ENCODE peak calls at places on chromosomes 12 and 14, in nine cellular contexts. U is PC-3, Q is fibroblast of lung, F is mammary epithelial cell, J is suprapubic skin, Y is AG09309, R is left ventricle myocardium inferior, I is NB4, B is astrocyte. O is an unnamed sample.

GRCh38 chr12:66319266-66319954 is 17.1 kb downstream of the HELB start:
- DNase-seq in U (no peak), Q (no peak), F (no peak), J (no peak), Y (no peak), R (no peak), I (peak; percentile 51), B (no peak), O (no peak)

GRCh38 chr14:96811985-96812667 is 14.9 kb downstream of the VRK1 start:
- DNase-seq in U (no peak), Q (no peak), F (no peak), J (no peak), Y (no peak), R (no peak), I (no peak), B (no peak), O (no peak)

GRCh38 chr12:24198936-24199644 is 249.6 kb upstream of the SOX5 start:
- DNase-seq in U (no peak), Q (peak; percentile 85), F (no peak), J (no peak), Y (no peak), R (no peak), I (no peak), B (peak; percentile 81), O (no peak)

GRCh38 chr12:111406474-111407370 is 999 bp downstream of the SH2B3 start:
- DNase-seq in U (no peak), Q (no peak), F (no peak), J (no peak), Y (no peak), R (peak; percentile 53), I (peak; percentile 90), B (no peak), O (no peak)

GRCh38 chr12:57092529-57092862 is 3.6 kb downstream of the NAB2 start:
- DNase-seq in U (no peak), Q (no peak), F (no peak), J (no peak), Y (no peak), R (no peak), I (no peak), B (no peak), O (no peak)

GRCh38 chr12:49903700-49904423 is at the start of gene FAIM2:
- DNase-seq in U (no peak), Q (peak; percentile 56), F (no peak), J (no peak), Y (peak; percentile 40), R (peak; percentile 71), I (no peak), B (peak; percentile 39), O (peak; percentile 86)

GRCh38 chr12:130437555-130438242 is 100.0 kb downstream of the PIWIL1 start:
- DNase-seq in U (no peak), Q (no peak), F (no peak), J (peak; percentile 24), Y (no peak), R (no peak), I (no peak), B (no peak), O (no peak)

GRCh38 chr14:103194256-103195045 is 71.2 kb downstream of the TNFAIP2 start:
- DNase-seq in U (peak; percentile 61), Q (peak; percentile 67), F (peak; percentile 48), J (peak; percentile 35), Y (peak; percentile 58), R (no peak), I (peak; percentile 62), B (peak; percentile 63), O (peak; percentile 79)

GRCh38 chr14:102945346-102946130 is 23.1 kb downstream of the AMN start:
- DNase-seq in U (no peak), Q (peak; percentile 64), F (no peak), J (peak; percentile 34), Y (no peak), R (no peak), I (no peak), B (peak; percentile 45), O (no peak)

GRCh38 chr12:74254784-74255183 is 282.9 kb upstream of the ATXN7L3B start:
- DNase-seq in U (no peak), Q (no peak), F (no peak), J (no peak), Y (no peak), R (no peak), I (no peak), B (no peak), O (no peak)

GRCh38 chr14:20631023-20631820 is 10.3 kb downstream of the OR6S1 start:
- DNase-seq in U (peak; percentile 86), Q (peak; percentile 53), F (peak; percentile 49), J (no peak), Y (no peak), R (no peak), I (peak; percentile 68), B (no peak), O (peak; percentile 74)

GRCh38 chr14:92651793-92652382 is 96.5 kb downstream of the LGMN start:
- DNase-seq in U (no peak), Q (no peak), F (no peak), J (no peak), Y (no peak), R (peak; percentile 64), I (peak; percentile 76), B (no peak), O (no peak)

GRCh38 chr12:68967036-68967435 is 34.1 kb upstream of the CPM start:
- DNase-seq in U (no peak), Q (no peak), F (no peak), J (no peak), Y (no peak), R (no peak), I (no peak), B (no peak), O (no peak)

DNA sequence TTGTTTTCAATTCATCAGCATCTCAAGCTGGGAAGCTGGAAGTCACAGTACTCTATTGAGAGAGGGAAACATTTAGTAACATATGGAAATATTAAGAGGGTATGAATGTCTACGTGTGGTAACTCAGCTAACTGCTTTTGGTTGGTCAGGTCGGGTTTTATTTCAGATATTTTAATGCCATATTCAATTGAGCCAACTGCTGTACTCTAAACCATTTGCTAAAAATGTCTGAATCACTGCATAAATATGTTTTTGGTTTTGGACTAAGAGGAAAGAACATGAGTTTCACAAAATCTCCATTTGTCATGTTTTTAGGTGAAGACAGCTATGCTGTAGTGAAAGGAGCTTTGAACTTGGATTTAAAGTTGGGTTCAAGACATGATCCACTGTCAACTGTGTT is 18.9 kb upstream of the PPFIBP1 start:
- DNase-seq in U (no peak), Q (peak; percentile 85), F (no peak), J (no peak), Y (no peak), R (no peak), I (no peak), B (peak; percentile 79), O (peak; percentile 62)
- H3K4me3 ChIP-seq in U (no peak overlapping the region), Q (no peak overlapping the region), F (no peak overlapping the region), J (no peak overlapping the region), Y (no peak overlapping the region), R (no peak overlapping the region), I (no peak overlapping the region), B (no peak overlapping the region), O (no peak overlapping the region)

DNA sequence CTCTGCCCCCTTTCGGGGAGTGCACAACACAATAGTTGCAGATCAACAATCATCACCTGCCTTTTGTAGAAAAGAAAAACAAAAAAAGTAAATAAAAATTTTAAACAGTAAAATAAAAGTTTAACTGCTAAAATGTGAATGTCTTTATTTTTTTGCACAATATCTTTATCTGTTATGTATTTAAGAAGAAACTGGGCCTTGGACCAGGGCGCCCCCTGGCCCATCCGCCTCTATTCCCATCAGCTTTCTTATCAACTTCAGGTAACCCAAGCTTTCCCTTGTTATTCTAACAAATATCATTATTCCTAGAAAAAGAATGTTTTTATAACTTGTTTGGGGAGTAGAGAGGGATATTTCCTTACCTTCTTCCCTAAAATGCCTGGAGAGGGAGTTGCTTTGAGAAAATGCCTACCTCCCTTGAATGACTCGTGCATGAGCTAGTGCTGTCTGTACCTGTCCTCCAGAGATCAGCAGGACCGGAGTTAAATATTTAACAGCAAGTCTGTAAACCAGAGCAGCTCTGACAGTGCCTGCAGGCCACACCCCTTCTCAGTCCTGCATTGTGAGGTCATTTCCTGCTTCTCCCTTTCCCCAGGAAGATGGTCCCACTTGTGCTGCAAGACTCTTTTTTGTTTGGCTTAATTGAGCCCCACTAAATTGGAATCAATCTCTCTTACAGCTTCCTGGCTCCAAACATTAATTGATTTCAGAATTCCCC is 192.8 kb upstream of the RGS6 start:
- DNase-seq in U (peak; percentile 77), Q (peak; percentile 41), F (peak; percentile 75), J (no peak), Y (no peak), R (no peak), I (peak; percentile 19), B (no peak), O (peak; percentile 21)
- TF ChIP-seq CTCF in U (peak; percentile 45), Q (peak; percentile 8), F (no peak), J (no peak), Y (no peak), R (no peak), I (no peak), B (no peak), O (no peak)

DNA sequence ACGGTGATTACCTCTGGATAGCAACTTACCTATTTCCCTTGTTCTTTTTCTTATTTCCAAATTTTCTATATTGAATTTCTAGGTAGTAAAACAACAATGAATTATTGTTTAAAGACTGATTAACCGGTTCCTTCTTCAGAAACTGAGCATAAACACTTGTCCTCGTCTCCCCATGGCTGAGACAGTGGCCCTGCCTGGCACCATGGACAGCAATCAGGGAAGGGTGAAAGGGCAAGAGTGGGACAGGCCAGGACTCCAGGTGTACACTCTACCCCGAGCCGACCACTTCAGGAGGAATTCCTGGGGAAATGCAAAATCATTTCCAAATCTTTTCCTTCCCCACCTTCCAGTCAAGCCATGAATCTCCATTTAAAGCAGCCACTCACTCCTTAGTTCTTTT is 48.8 kb upstream of the LTBP2 start:
- DNase-seq in U (no peak), Q (no peak), F (no peak), J (no peak), Y (no peak), R (no peak), I (no peak), B (no peak), O (no peak)
- H3K4me3 ChIP-seq in U (no peak overlapping the region), Q (no peak overlapping the region), F (no peak overlapping the region), J (no peak overlapping the region), Y (no peak overlapping the region), R (no peak overlapping the region), I (no peak overlapping the region), B (no peak overlapping the region), O (no peak overlapping the region)

GRCh38 chr12:94039914-94040313 is 108.5 kb upstream of the PLXNC1 start:
- DNase-seq in U (no peak), Q (no peak), F (no peak), J (no peak), Y (peak; percentile 43), R (no peak), I (peak; percentile 68), B (no peak), O (peak; percentile 86)

GRCh38 chr12:94037444-94037843 is 110.9 kb upstream of the PLXNC1 start:
- DNase-seq in U (no peak), Q (no peak), F (no peak), J (no peak), Y (no peak), R (no peak), I (no peak), B (no peak), O (peak; percentile 67)

GRCh38 chr12:94038605-94039004 is 109.8 kb upstream of the PLXNC1 start:
- DNase-seq in U (no peak), Q (no peak), F (no peak), J (no peak), Y (no peak), R (no peak), I (no peak), B (no peak), O (no peak)

GRCh38 chr12:94041833-94042232 is 106.5 kb upstream of the PLXNC1 start:
- DNase-seq in U (no peak), Q (no peak), F (no peak), J (no peak), Y (no peak), R (no peak), I (no peak), B (no peak), O (no peak)

GRCh38 chr12:94039199-94039840 is 109.1 kb upstream of the PLXNC1 start:
- DNase-seq in U (no peak), Q (no peak), F (no peak), J (no peak), Y (no peak), R (no peak), I (no peak), B (no peak), O (no peak)
- TF ChIP-seq CTCF in U (no peak), Q (no peak), F (no peak), J (no peak), Y (no peak), R (no peak), I (no peak), B (no peak), O (no peak)